ENCODE peak calls at places on chromosome 18, in nine cellular contexts. One of them, this sample, is unnamed.

GRCh38 chr18:61852496-61852895 is 40.3 kb downstream of the RNF152 start:
- DNase-seq in left lung: no peak
- DNase-seq in heart left ventricle: no peak
- DNase-seq in AG04449: no peak
- DNase-seq in stomach: no peak
- DNase-seq in right cardiac atrium: no peak
- DNase-seq in CD8-positive, alpha-beta memory T cell: no peak
- DNase-seq in heart right ventricle: no peak
- DNase-seq in naive thymus-derived CD4-positive, alpha-beta T cell: no peak
- DNase-seq in this sample: no peak

GRCh38 chr18:12305930-12306629 is 2.0 kb upstream of the TUBB6 start:
- DNase-seq in heart right ventricle: no peak
- DNase-seq in heart left ventricle: no peak
- DNase-seq in AG04449: no peak
- DNase-seq in right cardiac atrium: no peak
- DNase-seq in CD8-positive, alpha-beta memory T cell: no peak
- DNase-seq in naive thymus-derived CD4-positive, alpha-beta T cell: no peak
- DNase-seq in stomach: no peak
- DNase-seq in left lung: no peak
- DNase-seq in this sample: peak

GRCh38 chr18:12032786-12033642 is 51.7 kb downstream of the IMPA2 start:
- DNase-seq in naive thymus-derived CD4-positive, alpha-beta T cell: no peak
- DNase-seq in heart right ventricle: no peak
- DNase-seq in stomach: no peak
- DNase-seq in heart left ventricle: no peak
- DNase-seq in left lung: peak
- DNase-seq in AG04449: peak
- DNase-seq in right cardiac atrium: no peak
- DNase-seq in CD8-positive, alpha-beta memory T cell: no peak
- DNase-seq in this sample: peak

GRCh38 chr18:48991299-48992055 is 40.7 kb upstream of the SMAD7 start:
- DNase-seq in heart right ventricle: no peak
- DNase-seq in stomach: no peak
- DNase-seq in AG04449: no peak
- DNase-seq in left lung: peak
- DNase-seq in right cardiac atrium: no peak
- DNase-seq in naive thymus-derived CD4-positive, alpha-beta T cell: no peak
- DNase-seq in CD8-positive, alpha-beta memory T cell: no peak
- DNase-seq in heart left ventricle: no peak
- DNase-seq in this sample: no peak

GRCh38 chr18:47730795-47731194 is 199.7 kb downstream of the SMAD2 start:
- DNase-seq in CD8-positive, alpha-beta memory T cell: no peak
- DNase-seq in AG04449: no peak
- DNase-seq in naive thymus-derived CD4-positive, alpha-beta T cell: no peak
- DNase-seq in heart right ventricle: no peak
- DNase-seq in right cardiac atrium: no peak
- DNase-seq in heart left ventricle: no peak
- DNase-seq in left lung: no peak
- DNase-seq in stomach: no peak
- DNase-seq in this sample: no peak

GRCh38 chr18:79631761-79632446 is 47.7 kb upstream of the CTDP1 start:
- DNase-seq in heart left ventricle: no peak
- DNase-seq in CD8-positive, alpha-beta memory T cell: no peak
- DNase-seq in stomach: peak
- DNase-seq in left lung: no peak
- DNase-seq in heart right ventricle: no peak
- DNase-seq in naive thymus-derived CD4-positive, alpha-beta T cell: no peak
- DNase-seq in right cardiac atrium: no peak
- DNase-seq in AG04449: no peak
- DNase-seq in this sample: peak

GRCh38 chr18:13437801-13438506 is 219.4 kb downstream of the LDLRAD4 start:
- DNase-seq in heart right ventricle: no peak
- DNase-seq in stomach: no peak
- DNase-seq in naive thymus-derived CD4-positive, alpha-beta T cell: peak
- DNase-seq in AG04449: no peak
- DNase-seq in CD8-positive, alpha-beta memory T cell: no peak
- DNase-seq in right cardiac atrium: peak
- DNase-seq in left lung: no peak
- DNase-seq in heart left ventricle: no peak
- DNase-seq in this sample: no peak

GRCh38 chr18:35458677-35459441 is 38.9 kb downstream of the INO80C start:
- DNase-seq in left lung: peak
- DNase-seq in heart right ventricle: peak
- DNase-seq in AG04449: no peak
- DNase-seq in heart left ventricle: peak
- DNase-seq in CD8-positive, alpha-beta memory T cell: no peak
- DNase-seq in stomach: peak
- DNase-seq in right cardiac atrium: peak
- DNase-seq in naive thymus-derived CD4-positive, alpha-beta T cell: no peak
- DNase-seq in this sample: peak

GRCh38 chr18:24627644-24628315 is 167.3 kb downstream of the HRH4 start:
- DNase-seq in AG04449: no peak
- DNase-seq in stomach: no peak
- DNase-seq in heart left ventricle: no peak
- DNase-seq in right cardiac atrium: no peak
- DNase-seq in naive thymus-derived CD4-positive, alpha-beta T cell: no peak
- DNase-seq in heart right ventricle: no peak
- DNase-seq in CD8-positive, alpha-beta memory T cell: no peak
- DNase-seq in left lung: no peak
- DNase-seq in this sample: no peak

GRCh38 chr18:31610841-31611240 is 19.2 kb downstream of the TTR start:
- DNase-seq in AG04449: no peak
- DNase-seq in stomach: peak
- DNase-seq in heart left ventricle: peak
- DNase-seq in heart right ventricle: no peak
- DNase-seq in left lung: no peak
- DNase-seq in right cardiac atrium: no peak
- DNase-seq in CD8-positive, alpha-beta memory T cell: no peak
- DNase-seq in naive thymus-derived CD4-positive, alpha-beta T cell: no peak
- DNase-seq in this sample: no peak

GRCh38 chr18:77131652-77132368 is 773 bp downstream of the MBP start:
- DNase-seq in right cardiac atrium: peak
- DNase-seq in naive thymus-derived CD4-positive, alpha-beta T cell: peak
- DNase-seq in left lung: peak
- DNase-seq in AG04449: no peak
- DNase-seq in CD8-positive, alpha-beta memory T cell: no peak
- DNase-seq in heart left ventricle: peak
- DNase-seq in stomach: peak
- DNase-seq in heart right ventricle: peak
- DNase-seq in this sample: peak

GRCh38 chr18:50775207-50775606 is 44.6 kb downstream of the MRO start:
- DNase-seq in heart right ventricle: no peak
- DNase-seq in left lung: no peak
- DNase-seq in right cardiac atrium: no peak
- DNase-seq in naive thymus-derived CD4-positive, alpha-beta T cell: no peak
- DNase-seq in stomach: no peak
- DNase-seq in CD8-positive, alpha-beta memory T cell: no peak
- DNase-seq in heart left ventricle: no peak
- DNase-seq in AG04449: no peak
- DNase-seq in this sample: no peak

GRCh38 chr18:50780144-50780543 is 39.7 kb downstream of the MRO start:
- DNase-seq in CD8-positive, alpha-beta memory T cell: no peak
- DNase-seq in heart left ventricle: no peak
- DNase-seq in stomach: no peak
- DNase-seq in left lung: no peak
- DNase-seq in naive thymus-derived CD4-positive, alpha-beta T cell: no peak
- DNase-seq in AG04449: no peak
- DNase-seq in heart right ventricle: no peak
- DNase-seq in right cardiac atrium: no peak
- DNase-seq in this sample: no peak

GRCh38 chr18:50775726-50776125 is 44.1 kb downstream of the MRO start:
- DNase-seq in AG04449: no peak
- DNase-seq in heart left ventricle: no peak
- DNase-seq in CD8-positive, alpha-beta memory T cell: no peak
- DNase-seq in right cardiac atrium: no peak
- DNase-seq in left lung: no peak
- DNase-seq in stomach: no peak
- DNase-seq in naive thymus-derived CD4-positive, alpha-beta T cell: no peak
- DNase-seq in heart right ventricle: no peak
- DNase-seq in this sample: no peak

GRCh38 chr18:50776383-50776782 is 43.4 kb downstream of the MRO start:
- DNase-seq in heart left ventricle: no peak
- DNase-seq in stomach: no peak
- DNase-seq in CD8-positive, alpha-beta memory T cell: no peak
- DNase-seq in naive thymus-derived CD4-positive, alpha-beta T cell: no peak
- DNase-seq in heart right ventricle: no peak
- DNase-seq in left lung: no peak
- DNase-seq in AG04449: no peak
- DNase-seq in right cardiac atrium: no peak
- DNase-seq in this sample: no peak
- H3K4me3 ChIP-seq in heart left ventricle: no peak
- H3K4me3 ChIP-seq in stomach: no peak
- H3K4me3 ChIP-seq in CD8-positive, alpha-beta memory T cell: no peak
- H3K4me3 ChIP-seq in naive thymus-derived CD4-positive, alpha-beta T cell: no peak
- H3K4me3 ChIP-seq in heart right ventricle: no peak
- H3K4me3 ChIP-seq in left lung: no peak
- H3K4me3 ChIP-seq in AG04449: no peak
- H3K4me3 ChIP-seq in right cardiac atrium: no peak
- H3K4me3 ChIP-seq in this sample: no peak

GRCh38 chr18:3584897-3585460 is 135.0 kb downstream of the TGIF1 start:
- DNase-seq in left lung: no peak
- DNase-seq in right cardiac atrium: no peak
- DNase-seq in CD8-positive, alpha-beta memory T cell: no peak
- DNase-seq in heart left ventricle: no peak
- DNase-seq in AG04449: no peak
- DNase-seq in stomach: no peak
- DNase-seq in naive thymus-derived CD4-positive, alpha-beta T cell: no peak
- DNase-seq in heart right ventricle: no peak
- DNase-seq in this sample: no peak
- H3K4me3 ChIP-seq in left lung: no peak
- H3K4me3 ChIP-seq in right cardiac atrium: no peak
- H3K4me3 ChIP-seq in CD8-positive, alpha-beta memory T cell: no peak
- H3K4me3 ChIP-seq in heart left ventricle: no peak
- H3K4me3 ChIP-seq in AG04449: no peak
- H3K4me3 ChIP-seq in stomach: no peak
- H3K4me3 ChIP-seq in naive thymus-derived CD4-positive, alpha-beta T cell: no peak
- H3K4me3 ChIP-seq in heart right ventricle: no peak
- H3K4me3 ChIP-seq in this sample: no peak

GRCh38 chr18:10558243-10558966 is 32.6 kb downstream of the NAPG start:
- DNase-seq in CD8-positive, alpha-beta memory T cell: no peak
- DNase-seq in stomach: no peak
- DNase-seq in naive thymus-derived CD4-positive, alpha-beta T cell: no peak
- DNase-seq in heart right ventricle: no peak
- DNase-seq in AG04449: no peak
- DNase-seq in left lung: no peak
- DNase-seq in heart left ventricle: no peak
- DNase-seq in right cardiac atrium: no peak
- DNase-seq in this sample: no peak

GRCh38 chr18:10558967-10559298 is 33.1 kb downstream of the NAPG start:
- DNase-seq in stomach: no peak
- DNase-seq in naive thymus-derived CD4-positive, alpha-beta T cell: no peak
- DNase-seq in heart right ventricle: no peak
- DNase-seq in left lung: no peak
- DNase-seq in CD8-positive, alpha-beta memory T cell: no peak
- DNase-seq in heart left ventricle: no peak
- DNase-seq in AG04449: no peak
- DNase-seq in right cardiac atrium: no peak
- DNase-seq in this sample: no peak

GRCh38 chr18:10557085-10557677 is 31.4 kb downstream of the NAPG start:
- DNase-seq in naive thymus-derived CD4-positive, alpha-beta T cell: no peak
- DNase-seq in right cardiac atrium: no peak
- DNase-seq in heart right ventricle: no peak
- DNase-seq in CD8-positive, alpha-beta memory T cell: no peak
- DNase-seq in heart left ventricle: no peak
- DNase-seq in AG04449: no peak
- DNase-seq in left lung: no peak
- DNase-seq in stomach: no peak
- DNase-seq in this sample: no peak

GRCh38 chr18:10560457-10561045 is 34.7 kb downstream of the NAPG start:
- DNase-seq in stomach: peak
- DNase-seq in right cardiac atrium: peak
- DNase-seq in CD8-positive, alpha-beta memory T cell: peak
- DNase-seq in heart right ventricle: peak
- DNase-seq in heart left ventricle: peak
- DNase-seq in left lung: peak
- DNase-seq in naive thymus-derived CD4-positive, alpha-beta T cell: peak
- DNase-seq in AG04449: no peak
- DNase-seq in this sample: no peak

GRCh38 chr18:10559566-10560456 is 34.0 kb downstream of the NAPG start:
- DNase-seq in stomach: no peak
- DNase-seq in heart left ventricle: peak
- DNase-seq in CD8-positive, alpha-beta memory T cell: no peak
- DNase-seq in right cardiac atrium: peak
- DNase-seq in naive thymus-derived CD4-positive, alpha-beta T cell: no peak
- DNase-seq in AG04449: no peak
- DNase-seq in heart right ventricle: no peak
- DNase-seq in left lung: no peak
- DNase-seq in this sample: no peak
- H3K4me3 ChIP-seq in stomach: peak
- H3K4me3 ChIP-seq in heart left ventricle: peak
- H3K4me3 ChIP-seq in CD8-positive, alpha-beta memory T cell: no peak
- H3K4me3 ChIP-seq in right cardiac atrium: peak
- H3K4me3 ChIP-seq in naive thymus-derived CD4-positive, alpha-beta T cell: no peak
- H3K4me3 ChIP-seq in AG04449: peak
- H3K4me3 ChIP-seq in heart right ventricle: peak
- H3K4me3 ChIP-seq in left lung: no peak
- H3K4me3 ChIP-seq in this sample: peak

DNA sequence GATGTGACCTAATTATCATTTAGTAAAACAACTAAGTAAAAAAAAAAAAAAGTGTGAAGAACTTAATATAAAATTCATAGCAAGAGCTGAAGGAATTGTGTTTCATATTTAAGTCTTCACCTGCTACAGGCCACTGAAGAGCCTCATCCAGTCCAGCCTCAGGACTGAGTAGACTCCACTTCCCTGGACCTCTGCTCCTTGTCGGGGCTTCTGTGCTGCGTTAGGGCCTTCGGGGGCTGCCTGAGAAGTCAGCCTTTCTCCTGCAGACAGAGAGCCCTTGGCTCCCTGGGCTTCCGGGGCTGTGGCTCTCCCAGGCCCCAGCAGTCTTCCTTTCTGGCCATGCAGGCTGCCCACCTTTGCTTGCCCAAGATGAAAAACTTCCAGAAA is 95.5 kb downstream of the MTCL1 start:
- DNase-seq in heart right ventricle: no peak
- DNase-seq in CD8-positive, alpha-beta memory T cell: no peak
- DNase-seq in left lung: no peak
- DNase-seq in stomach: no peak
- DNase-seq in AG04449: no peak
- DNase-seq in right cardiac atrium: no peak
- DNase-seq in heart left ventricle: no peak
- DNase-seq in naive thymus-derived CD4-positive, alpha-beta T cell: no peak
- DNase-seq in this sample: no peak
- H3K4me3 ChIP-seq in heart right ventricle: no peak
- H3K4me3 ChIP-seq in CD8-positive, alpha-beta memory T cell: no peak
- H3K4me3 ChIP-seq in left lung: no peak
- H3K4me3 ChIP-seq in stomach: no peak
- H3K4me3 ChIP-seq in AG04449: no peak
- H3K4me3 ChIP-seq in right cardiac atrium: no peak
- H3K4me3 ChIP-seq in heart left ventricle: no peak
- H3K4me3 ChIP-seq in naive thymus-derived CD4-positive, alpha-beta T cell: no peak
- H3K4me3 ChIP-seq in this sample: no peak

This sample was measured in coronary artery.